ENCODE peak calls at places on chromosomes 2 and 18, in six cellular contexts. G is stimulated activated CD8-positive, alpha-beta memory T cell treated with anti-CD3 and anti-CD28 coated beads, Interleukin-15, amount 100 ng/mL, for 4 hours; F is H4; I is HTR-8/SVneo; E is NCI-H510A treated with DMSO at 0.1 percent for 48 hours; P is adipocyte. L is an unnamed sample.

GRCh38 chr2:130720036-130720435 is 8.8 kb upstream of the GPR148 start:
- DNase-seq in E (no peak), F (no peak), I (no peak), G (no peak), P (no peak), L (no peak)

GRCh38 chr2:11582526-11583202 is 48.8 kb downstream of the GREB1 start:
- DNase-seq in F (peak; percentile 40), I (peak; percentile 63), P (peak; percentile 46), G (no peak), E (peak; percentile 84), L (peak; percentile 77)

GRCh38 chr2:32745191-32745590 is 117.3 kb downstream of the TTC27 start:
- DNase-seq in G (no peak), P (peak; percentile 33), I (no peak), E (no peak), F (no peak), L (no peak)

GRCh38 chr2:143482316-143482715 is 353.1 kb downstream of the ARHGAP15 start:
- DNase-seq in P (peak; percentile 15), F (no peak), G (no peak), I (no peak), E (no peak), L (no peak)

GRCh38 chr2:21042958-21043743 is 722 bp downstream of the APOB start:
- DNase-seq in P (peak; percentile 79), F (peak; percentile 10), I (peak; percentile 80), G (no peak), E (peak; percentile 57), L (peak; percentile 62)

GRCh38 chr2:230690439-230690838 is 22.2 kb upstream of the CAB39 start:
- DNase-seq in E (no peak), I (no peak), G (no peak), F (no peak), P (no peak), L (no peak)

GRCh38 chr2:45237850-45238542 is 228.7 kb upstream of the SIX2 start:
- DNase-seq in G (no peak), P (peak; percentile 75), I (peak; percentile 89), F (peak; percentile 91), E (peak; percentile 27), L (no peak)

GRCh38 chr18:70907673-70908072 is 618.8 kb downstream of the SOCS6 start:
- DNase-seq in G (no peak), F (peak; percentile 76), I (no peak), E (peak; percentile 76), P (no peak), L (peak; percentile 81)

GRCh38 chr2:132489150-132489549 is 72.5 kb downstream of the GPR39 start:
- DNase-seq in E (no peak), G (no peak), P (peak; percentile 40), I (peak; percentile 12), F (no peak), L (no peak)